ENCODE peak calls at places on chromosomes 2 and 18, in eight cellular contexts. K, W, V, D, U, A, S and M are unnamed samples.

GRCh38 chr2:210224660-210225460 is at the start of gene ACADL:
- DNase-seq in S (peak; percentile 90), V (peak; percentile 6), W (no peak), U (peak; percentile 63), A (peak; percentile 49), D (peak; percentile 85), K (no peak), M (no peak)

GRCh38 chr2:78892310-78892709 is 133.2 kb upstream of the REG3G start:
- DNase-seq in K (no peak), U (no peak), W (no peak), V (no peak), A (no peak), S (no peak), D (no peak), M (no peak)

GRCh38 chr2:130806370-130806769 is 30.3 kb upstream of the ARHGEF4 start:
- DNase-seq in A (no peak), D (no peak), U (no peak), W (peak; percentile 43), S (no peak), V (no peak), K (no peak), M (no peak)

GRCh38 chr2:240628507-240629418 is 3.5 kb downstream of the GPR35 start:
- DNase-seq in K (no peak), D (peak; percentile 40), A (peak; percentile 4), S (no peak), V (no peak), U (no peak), W (no peak), M (no peak)

GRCh38 chr2:1641498-1641897 is 102.8 kb downstream of the PXDN start:
- DNase-seq in U (no peak), W (no peak), D (no peak), K (no peak), V (no peak), S (no peak), A (no peak), M (no peak)

GRCh38 chr2:99880148-99880983 is 262.0 kb downstream of the AFF3 start:
- DNase-seq in U (no peak), K (no peak), D (no peak), A (no peak), V (peak; percentile 95), W (no peak), S (no peak), M (peak; percentile 85)

GRCh38 chr2:150228936-150229335 is 258.5 kb downstream of the RND3 start:
- DNase-seq in K (no peak), A (no peak), W (no peak), D (no peak), S (no peak), V (no peak), U (no peak), M (no peak)

GRCh38 chr2:34670482-34670881 is 1071.4 kb upstream of the FAM98A start:
- DNase-seq in V (no peak), K (no peak), W (no peak), U (no peak), A (no peak), D (no peak), S (no peak), M (no peak)

GRCh38 chr2:11342561-11343343 is 1.7 kb downstream of the ROCK2 start:
- DNase-seq in D (no peak), W (no peak), U (no peak), K (no peak), V (peak; percentile 77), S (peak; percentile 16), A (peak; percentile 54), M (peak; percentile 46)

GRCh38 chr2:24543252-24543651 is 52.2 kb downstream of the NCOA1 start:
- DNase-seq in U (no peak), V (no peak), S (no peak), A (no peak), D (no peak), K (no peak), W (no peak), M (no peak)

GRCh38 chr2:24402242-24403092 is 42.1 kb upstream of the ITSN2 start:
- DNase-seq in S (peak; percentile 10), W (no peak), K (no peak), A (peak; percentile 10), D (no peak), V (no peak), U (no peak), M (no peak)

GRCh38 chr2:179855673-179856072 is 5.7 kb downstream of the ZNF385B start:
- DNase-seq in V (no peak), D (no peak), U (no peak), W (no peak), K (no peak), S (no peak), A (no peak), M (no peak)

GRCh38 chr2:206275274-206276160 is 1.1 kb downstream of the ZDBF2 start:
- DNase-seq in U (no peak), V (peak; percentile 43), D (no peak), S (peak; percentile 38), K (peak; percentile 52), W (no peak), A (no peak), M (no peak)

GRCh38 chr18:44437603-44438002 is 243.1 kb upstream of the SETBP1 start:
- DNase-seq in A (no peak), D (no peak), S (no peak), V (no peak), K (no peak), U (no peak), W (no peak), M (no peak)

DNA sequence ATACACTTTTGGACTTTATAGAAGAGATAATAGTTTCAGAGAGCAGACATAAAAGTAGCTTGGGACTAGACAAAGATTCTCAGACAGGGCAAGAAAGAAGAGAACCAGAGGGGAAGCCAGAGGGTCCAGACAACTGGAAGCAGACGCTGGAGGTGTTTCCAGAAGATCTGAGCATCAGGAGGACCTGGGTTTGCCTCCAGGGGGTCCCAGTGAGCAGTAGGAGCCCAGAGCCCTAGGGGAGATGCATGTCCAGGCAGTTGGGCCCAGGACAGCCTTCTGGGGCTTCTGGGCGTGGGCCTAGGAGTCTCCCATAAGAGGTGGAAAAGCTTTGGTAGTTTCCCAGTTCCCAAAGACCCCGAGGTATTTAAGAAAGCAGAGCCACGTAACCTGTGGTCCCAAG is 251.2 kb upstream of the ID2 start:
- DNase-seq in A (no peak), K (no peak), V (no peak), S (no peak), D (no peak), U (no peak), W (no peak), M (no peak)
- TF ChIP-seq CTCF in A (no peak), K (no peak), V (peak; percentile 9), S (no peak), D (no peak), U (no peak), W (peak; percentile 11), M (no peak)

GRCh38 chr2:120344214-120344990 is 1.5 kb upstream of the INHBB start:
- DNase-seq in U (no peak), D (peak; percentile 79), V (no peak), K (no peak), A (no peak), W (no peak), S (peak; percentile 30), M (no peak)

GRCh38 chr2:120341977-120342376 is 4.0 kb upstream of the INHBB start:
- DNase-seq in D (no peak), A (no peak), S (no peak), K (no peak), U (no peak), V (no peak), W (no peak), M (no peak)

GRCh38 chr2:120343100-120343432 is 2.9 kb upstream of the INHBB start:
- DNase-seq in K (no peak), A (no peak), W (no peak), V (no peak), U (no peak), S (no peak), D (no peak), M (no peak)

GRCh38 chr2:120342451-120342850 is 3.5 kb upstream of the INHBB start:
- DNase-seq in S (no peak), A (no peak), U (no peak), V (no peak), D (no peak), W (no peak), K (no peak), M (no peak)

GRCh38 chr2:120343433-120344105 is 2.4 kb upstream of the INHBB start:
- DNase-seq in A (peak; percentile 66), K (no peak), W (no peak), U (peak; percentile 76), S (peak; percentile 88), V (peak; percentile 53), D (peak; percentile 95), M (peak; percentile 26)
- H3K27ac ChIP-seq in A (no peak overlapping the region), K (no peak overlapping the region), W (no peak overlapping the region), U (peak overlapping the region; percentile 77), S (no peak overlapping the region), V (no peak overlapping the region), D (no peak overlapping the region), M (no peak overlapping the region)

GRCh38 chr18:71807586-71807985 is 736.6 kb downstream of the CBLN2 start:
- DNase-seq in A (no peak), V (no peak), K (no peak), W (no peak), U (no peak), S (no peak), D (no peak), M (peak; percentile 6)

GRCh38 chr18:71809711-71810110 is 734.4 kb downstream of the CBLN2 start:
- DNase-seq in U (no peak), K (no peak), W (no peak), V (no peak), D (no peak), S (no peak), A (no peak), M (no peak)

DNA sequence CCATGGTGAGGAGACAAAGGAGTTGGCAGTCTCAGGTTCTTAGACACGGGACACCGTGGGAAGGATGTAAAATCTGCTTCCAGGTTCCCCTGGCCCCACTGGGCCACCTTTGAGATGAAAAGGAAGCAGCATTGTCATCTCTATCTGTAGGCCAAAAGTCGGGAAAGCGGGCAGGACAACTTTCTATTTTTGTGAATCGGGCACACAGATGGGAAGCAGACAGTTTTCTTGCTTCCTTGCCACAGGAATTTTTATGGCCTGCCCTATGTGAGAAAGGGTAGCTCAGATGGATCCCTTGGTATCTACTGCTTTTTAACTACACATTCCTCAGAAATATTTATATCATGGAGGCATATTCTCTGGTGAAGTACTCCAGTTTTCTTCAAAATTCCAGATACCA is 735.6 kb downstream of the CBLN2 start:
- DNase-seq in S (no peak), A (no peak), U (no peak), V (no peak), D (no peak), W (no peak), K (no peak), M (no peak)
- TF ChIP-seq CTCF in S (no peak), A (no peak), U (no peak), V (no peak), D (no peak), W (no peak), K (no peak), M (no peak)

DNA sequence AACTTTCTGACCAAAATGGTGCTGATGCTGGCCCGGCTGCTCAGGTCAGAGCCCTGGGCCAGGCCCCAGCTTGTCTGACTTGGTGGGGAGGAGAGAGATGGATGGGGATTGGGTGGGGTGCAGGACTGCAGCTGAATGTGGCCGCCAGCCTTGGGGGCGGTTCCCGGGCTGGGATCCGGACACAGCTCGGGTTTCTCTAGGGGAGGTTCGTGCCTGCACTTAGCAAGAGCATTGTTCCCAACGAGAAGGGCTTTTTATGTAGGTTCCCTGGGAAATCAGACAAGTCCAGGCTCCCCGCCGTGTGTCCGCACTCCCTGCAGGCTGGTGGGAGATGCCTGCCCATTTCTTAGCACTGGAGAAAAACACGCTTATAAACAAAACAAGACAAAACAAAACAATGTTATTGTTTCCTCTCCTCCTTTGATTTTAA is 50.5 kb upstream of the HS6ST1 start:
- DNase-seq in V (no peak), A (no peak), S (no peak), W (no peak), K (no peak), U (no peak), D (peak; percentile 51), M (no peak)
- H3K27ac ChIP-seq in V (no peak overlapping the region), A (no peak overlapping the region), S (no peak overlapping the region), W (no peak overlapping the region), K (no peak overlapping the region), U (peak overlapping the region; percentile 40), D (no peak overlapping the region), M (no peak overlapping the region)